ENCODE peak calls at places on chromosomes 3 and 15, in four cellular contexts. T is PC-9; H is NCI-H510A treated with DMSO at 0.1 percent for 48 hours; N is stimulated activated CD4-positive, alpha-beta T cell treated with anti-CD3 and anti-CD28 coated beads, TNF-alpha, amount 100 ng/mL, for 4 hours. P is an unnamed sample.

GRCh38 chr3:10553586-10554235 is 48.3 kb upstream of the ATP2B2 start:
- DNase-seq in T (no peak), H (no peak), N (no peak), P (no peak)

GRCh38 chr3:46887980-46888494 is 10.5 kb downstream of the PTH1R start:
- DNase-seq in T (no peak), H (no peak), N (no peak), P (no peak)

GRCh38 chr3:31055757-31056156 is 161.3 kb upstream of the GADL1 start:
- DNase-seq in T (no peak), H (no peak), N (no peak), P (no peak)

GRCh38 chr3:149448331-149448831 is 26.1 kb upstream of the TM4SF4 start:
- DNase-seq in T (peak), H (no peak), N (no peak), P (no peak)

GRCh38 chr15:39230205-39230916 is 350.5 kb upstream of the THBS1 start:
- DNase-seq in T (no peak), H (peak), N (no peak), P (no peak)

GRCh38 chr3:187044871-187045552 is 94.3 kb downstream of the RPL39L start:
- DNase-seq in T (no peak), H (no peak), N (no peak), P (no peak)

GRCh38 chr3:183306798-183307671 is 54.0 kb downstream of the B3GNT5 start:
- DNase-seq in T (peak), H (peak), N (no peak), P (no peak)

GRCh38 chr3:64489361-64490044 is 198.3 kb downstream of the ADAMTS9 start:
- DNase-seq in T (no peak), H (peak), N (no peak), P (no peak)

GRCh38 chr15:60673918-60674558 is 195.1 kb upstream of the ICE2 start:
- DNase-seq in T (peak), H (no peak), N (no peak), P (no peak)

GRCh38 chr3:71258116-71258515 is 325.4 kb downstream of the FOXP1 start:
- DNase-seq in T (no peak), H (no peak), N (no peak), P (no peak)

GRCh38 chr3:133230191-133230590 is 169.7 kb upstream of the BFSP2 start:
- DNase-seq in T (no peak), H (no peak), N (no peak), P (no peak)

GRCh38 chr3:10848261-10848660 is 32.2 kb downstream of the SLC6A11 start:
- DNase-seq in T (no peak), H (no peak), N (no peak), P (no peak)

GRCh38 chr3:86563358-86563970 is 427.5 kb downstream of the VGLL3 start:
- DNase-seq in T (no peak), H (peak), N (no peak), P (no peak)

GRCh38 chr3:44482721-44483120 is 5.3 kb upstream of the ZNF445 start:
- DNase-seq in T (no peak), H (no peak), N (no peak), P (no peak)

GRCh38 chr3:120791958-120792357 is 49.4 kb downstream of the GTF2E1 start:
- DNase-seq in T (no peak), H (no peak), N (no peak), P (no peak)

GRCh38 chr15:41506796-41507341 is 6.8 kb downstream of the LTK start:
- DNase-seq in T (no peak), H (no peak), N (no peak), P (no peak)

GRCh38 chr3:46812237-46812791 is 50.9 kb downstream of the MYL3 start:
- DNase-seq in T (no peak), H (peak), N (peak), P (peak)

GRCh38 chr15:82314769-82315518 is 34.3 kb downstream of the GOLGA6L10 start:
- DNase-seq in T (no peak), H (no peak), N (no peak), P (no peak)

GRCh38 chr3:116667791-116668190 is 41.8 kb upstream of the TUSC7 start:
- DNase-seq in T (no peak), H (no peak), N (no peak), P (no peak)

GRCh38 chr15:85825118-85825517 is 30.4 kb upstream of the KLHL25 start:
- DNase-seq in T (no peak), H (no peak), N (no peak), P (no peak)

GRCh38 chr3:146159616-146160232 is 1.3 kb downstream of the PLOD2 start:
- DNase-seq in T (no peak), H (peak), N (no peak), P (no peak)

GRCh38 chr3:14849831-14850230 is 31.1 kb downstream of the FGD5 start:
- DNase-seq in T (no peak), H (no peak), N (no peak), P (no peak)

GRCh38 chr3:157305392-157305791 is 131.3 kb upstream of the PTX3 start:
- DNase-seq in T (no peak), H (no peak), N (no peak), P (no peak)

GRCh38 chr3:194276768-194277546 is 74.2 kb downstream of the CPN2 start:
- DNase-seq in T (no peak), H (no peak), N (no peak), P (no peak)

GRCh38 chr15:99582508-99582960 is 16.8 kb downstream of the MEF2A start:
- DNase-seq in T (no peak), H (no peak), N (no peak), P (no peak)

GRCh38 chr15:31297880-31298456 is 28.7 kb upstream of the KLF13 start:
- DNase-seq in T (no peak), H (no peak), N (no peak), P (no peak)

GRCh38 chr15:44157679-44158078 is 37.4 kb downstream of the FRMD5 start:
- DNase-seq in T (peak), H (no peak), N (no peak), P (no peak)

GRCh38 chr3:110752307-110752706 is 319.3 kb upstream of the NECTIN3 start:
- DNase-seq in T (no peak), H (peak), N (no peak), P (no peak)

GRCh38 chr3:45564172-45564571 is 30.4 kb upstream of the LIMD1 start:
- DNase-seq in T (no peak), H (no peak), N (no peak), P (no peak)

GRCh38 chr3:142180761-142181362 is 31.5 kb upstream of the TFDP2 start:
- DNase-seq in T (no peak), H (no peak), N (no peak), P (no peak)

GRCh38 chr15:39392469-39393047 is 188.3 kb upstream of the THBS1 start:
- DNase-seq in T (no peak), H (no peak), N (no peak), P (no peak)

GRCh38 chr3:127991251-127991650 is 61.0 kb upstream of the SEC61A1 start:
- DNase-seq in T (no peak), H (no peak), N (no peak), P (no peak)

GRCh38 chr3:107928084-107928445 is 162.8 kb downstream of the CD47 start:
- DNase-seq in T (no peak), H (peak), N (no peak), P (no peak)

GRCh38 chr15:101240364-101240763 is 11.5 kb downstream of the CHSY1 start:
- DNase-seq in T (no peak), H (no peak), N (no peak), P (no peak)

GRCh38 chr3:48528754-48529153 is 24.8 kb upstream of the SHISA5 start:
- DNase-seq in T (no peak), H (no peak), N (no peak), P (no peak)

GRCh38 chr3:192827208-192827607 is 90.4 kb downstream of the MB21D2 start:
- DNase-seq in T (no peak), H (no peak), N (no peak), P (no peak)

GRCh38 chr3:190972840-190973270 is 110.4 kb upstream of the GMNC start:
- DNase-seq in T (peak), H (no peak), N (no peak), P (no peak)

GRCh38 chr15:27095809-27096580 is 125.0 kb downstream of the GABRG3 start:
- DNase-seq in T (no peak), H (no peak), N (no peak), P (no peak)

GRCh38 chr3:196793224-196793623 is 53.6 kb downstream of the PAK2 start:
- DNase-seq in T (peak), H (no peak), N (no peak), P (no peak)